ENCODE peak calls at places on chromosomes 12 and 14, in nine cellular contexts. X, A, V, N, L, S, D, T and B are unnamed samples.

GRCh38 chr12:71838231-71838630 is 1.3 kb upstream of the TBC1D15 start:
- DNase-seq in X (no peak), A (no peak), V (no peak), N (no peak), L (no peak), S (no peak), D (no peak), T (no peak), B (no peak)

GRCh38 chr14:36426836-36427235 is 93.2 kb downstream of the NKX2-1 start:
- DNase-seq in X (no peak), A (peak), V (no peak), N (no peak), L (no peak), S (no peak), D (no peak), T (no peak), B (no peak)

GRCh38 chr14:105065280-105066228 is at the start of gene GPR132:
- DNase-seq in X (peak), A (no peak), V (peak), N (no peak), L (no peak), S (no peak), D (no peak), T (peak), B (no peak)

GRCh38 chr14:104387000-104387384 is 192.6 kb upstream of the C14orf180 start:
- DNase-seq in X (no peak), A (peak), V (peak), N (peak), L (no peak), S (no peak), D (no peak), T (no peak), B (no peak)

GRCh38 chr14:104105071-104105821 is 19.7 kb downstream of the ASPG start:
- DNase-seq in X (no peak), A (no peak), V (peak), N (peak), L (no peak), S (no peak), D (no peak), T (no peak), B (no peak)

GRCh38 chr12:119202121-119202527 is 23.4 kb downstream of the HSPB8 start:
- DNase-seq in X (no peak), A (no peak), V (no peak), N (no peak), L (no peak), S (no peak), D (no peak), T (no peak), B (no peak)

GRCh38 chr14:79091381-79091963 is 921.3 kb downstream of the NRXN3 start:
- DNase-seq in X (no peak), A (peak), V (no peak), N (no peak), L (no peak), S (no peak), D (no peak), T (no peak), B (no peak)

GRCh38 chr12:48286665-48287064 is 64.1 kb downstream of the ZNF641 start:
- DNase-seq in X (no peak), A (no peak), V (no peak), N (no peak), L (peak), S (peak), D (no peak), T (peak), B (no peak)